ENCODE peak calls at places on chromosomes 7 and 10, in five cellular contexts. Z is activated T-cell treated with anti-CD3 and anti-CD28 coated beads, Interleukin-2, amount 50 U/mL, for 72 hours; P is H4; N is heart right ventricle; J is upper lobe of right lung. Y is an unnamed sample.

GRCh38 chr10:89427629-89428028 is 13.3 kb downstream of the IFIT5 start:
- DNase-seq in Z (no peak), P (no peak), N (no peak), J (no peak), Y (no peak)

GRCh38 chr7:5424689-5425506 is 1.3 kb upstream of the TNRC18 start:
- DNase-seq in Z (peak), P (peak), N (peak), J (peak), Y (no peak)

GRCh38 chr7:128407751-128408708 is 1.8 kb downstream of the IMPDH1 start:
- DNase-seq in Z (no peak), P (no peak), N (no peak), J (no peak), Y (peak)

GRCh38 chr10:61181832-61182231 is 237.8 kb upstream of the RHOBTB1 start:
- DNase-seq in Z (no peak), P (no peak), N (no peak), J (no peak), Y (no peak)

GRCh38 chr7:82347808-82348207 is 95.8 kb downstream of the CACNA2D1 start:
- DNase-seq in Z (no peak), P (no peak), N (no peak), J (no peak), Y (no peak)

GRCh38 chr7:20784311-20785210 is 2.1 kb downstream of the SP8 start:
- DNase-seq in Z (no peak), P (peak), N (no peak), J (no peak), Y (no peak)

GRCh38 chr7:44824894-44825526 is 22.9 kb downstream of the H2AZ2 start:
- DNase-seq in Z (no peak), P (no peak), N (no peak), J (no peak), Y (no peak)

GRCh38 chr10:89337493-89337892 is 9.7 kb downstream of the IFIT3 start:
- DNase-seq in Z (peak), P (peak), N (no peak), J (no peak), Y (no peak)

GRCh38 chr7:44288811-44289340 is 36.5 kb downstream of the CAMK2B start:
- DNase-seq in Z (no peak), P (no peak), N (no peak), J (peak), Y (peak)